ENCODE peak calls at places on chromosomes 7 and 10, in four cellular contexts. F, O, X and L are unnamed samples.
A peak's percentile ranks its signal among the peaks of the same experiment; 100 is the strongest.

GRCh38 chr7:33706666-33707194 is 198.6 kb upstream of the BMPER start:
- DNase-seq in F (no peak), O (no peak), X (no peak), L (no peak)

GRCh38 chr10:25338271-25338670 is 163.5 kb downstream of the GPR158 start:
- DNase-seq in F (no peak), O (no peak), X (no peak), L (no peak)

GRCh38 chr10:17428616-17429097 is 25.7 kb downstream of the ST8SIA6 start:
- DNase-seq in F (peak; percentile 74), O (peak; percentile 66), X (no peak), L (no peak)

GRCh38 chr10:107502263-107502979 is 337.9 kb upstream of the SORCS1 start:
- DNase-seq in F (no peak), O (no peak), X (no peak), L (no peak)

GRCh38 chr10:3811331-3811870 is 26.4 kb upstream of the KLF6 start:
- DNase-seq in F (peak; percentile 56), O (peak; percentile 56), X (peak; percentile 30), L (no peak)

GRCh38 chr7:24824896-24825295 is 67.6 kb upstream of the GSDME start:
- DNase-seq in F (no peak), O (no peak), X (no peak), L (no peak)

GRCh38 chr10:100562806-100563293 is 27.1 kb downstream of the HIF1AN start:
- DNase-seq in F (no peak), O (no peak), X (no peak), L (no peak)

GRCh38 chr7:151884276-151885201 is 7.6 kb upstream of the PRKAG2 start:
- DNase-seq in F (no peak), O (no peak), X (no peak), L (no peak)

GRCh38 chr7:102222445-102222844 is 64.2 kb upstream of the SH2B2 start:
- DNase-seq in F (no peak), O (no peak), X (no peak), L (no peak)

GRCh38 chr7:2063562-2064360 is 169.0 kb downstream of the MAD1L1 start:
- DNase-seq in F (no peak), O (no peak), X (no peak), L (no peak)

GRCh38 chr10:74987339-74988054 is 124.0 kb upstream of the SAMD8 start:
- DNase-seq in F (no peak), O (no peak), X (no peak), L (no peak)

GRCh38 chr10:42995537-42995936 is 81.3 kb upstream of the RET start:
- DNase-seq in F (no peak), O (no peak), X (no peak), L (no peak)

GRCh38 chr7:150399861-150400778 is 21.0 kb downstream of the ZNF775 start:
- DNase-seq in F (no peak), O (no peak), X (no peak), L (no peak)

GRCh38 chr10:71985542-71986250 is 21.5 kb downstream of the CHST3 start:
- DNase-seq in F (no peak), O (no peak), X (no peak), L (no peak)

GRCh38 chr7:16114633-16115032 is 306.7 kb downstream of the CRPPA start:
- DNase-seq in F (no peak), O (no peak), X (no peak), L (no peak)

GRCh38 chr10:59319854-59320253 is 42.5 kb downstream of the FAM13C start:
- DNase-seq in F (no peak), O (no peak), X (no peak), L (no peak)

GRCh38 chr10:122348512-122348911 is 26.0 kb upstream of the PLEKHA1 start:
- DNase-seq in F (no peak), O (no peak), X (no peak), L (no peak)

GRCh38 chr7:90675982-90676381 is 79.9 kb downstream of the CDK14 start:
- DNase-seq in F (no peak), O (no peak), X (no peak), L (no peak)

GRCh38 chr10:99548041-99548530 is 15.3 kb downstream of the NKX2-3 start:
- DNase-seq in F (no peak), O (no peak), X (no peak), L (no peak)

GRCh38 chr10:60962946-60963345 is 19.0 kb upstream of the RHOBTB1 start:
- DNase-seq in F (no peak), O (no peak), X (no peak), L (no peak)

GRCh38 chr7:73721237-73721848 is 1.9 kb upstream of the STX1A start:
- DNase-seq in F (no peak), O (no peak), X (no peak), L (no peak)

GRCh38 chr7:123769371-123769770 is 20.6 kb upstream of the WASL start:
- DNase-seq in F (no peak), O (no peak), X (no peak), L (no peak)

GRCh38 chr10:19749185-19749729 is 67.0 kb upstream of the PLXDC2 start:
- DNase-seq in F (no peak), O (no peak), X (no peak), L (no peak)

GRCh38 chr10:79376078-79376628 is 28.9 kb downstream of the PPIF start:
- DNase-seq in F (no peak), O (no peak), X (no peak), L (no peak)

GRCh38 chr10:123769647-123770046 is 103.5 kb downstream of the GPR26 start:
- DNase-seq in F (no peak), O (no peak), X (no peak), L (no peak)

GRCh38 chr7:126760914-126761577 is 491.7 kb downstream of the GRM8 start:
- DNase-seq in F (no peak), O (no peak), X (no peak), L (no peak)

GRCh38 chr7:20310963-20311742 is 19.5 kb upstream of the ITGB8 start:
- DNase-seq in F (no peak), O (no peak), X (no peak), L (no peak)

GRCh38 chr10:51302316-51302715 is 228.0 kb downstream of the PRKG1 start:
- DNase-seq in F (no peak), O (no peak), X (no peak), L (no peak)

GRCh38 chr7:142556745-142557144 is 192.5 kb upstream of the PRSS1 start:
- DNase-seq in F (no peak), O (peak; percentile 8), X (no peak), L (no peak)

GRCh38 chr7:137820677-137821420 is 25.9 kb downstream of the DGKI start:
- DNase-seq in F (no peak), O (no peak), X (peak; percentile 21), L (no peak)

GRCh38 chr10:112950714-112951348 is 784 bp downstream of the TCF7L2 start:
- DNase-seq in F (peak; percentile 4), O (peak; percentile 6), X (no peak), L (no peak)

GRCh38 chr10:102393411-102394078 is 2.0 kb upstream of the NFKB2 start:
- DNase-seq in F (no peak), O (no peak), X (no peak), L (no peak)

GRCh38 chr10:122273966-122274545 is 3.0 kb downstream of the BTBD16 start:
- DNase-seq in F (no peak), O (no peak), X (no peak), L (no peak)

GRCh38 chr10:96287392-96288105 is 16.2 kb upstream of the BLNK start:
- DNase-seq in F (no peak), O (no peak), X (no peak), L (no peak)